ENCODE peak calls at places on chromosomes 3 and 15, in nine cellular contexts. One of them, this sample, is unnamed.

GRCh38 chr15:68479870-68480269 is 47.9 kb upstream of the ITGA11 start:
- DNase-seq in adrenal gland: no peak
- DNase-seq in MM.1S: no peak
- DNase-seq in lower leg skin: no peak
- DNase-seq in GM12864: no peak
- DNase-seq in HepG2: no peak
- DNase-seq in AG04450: no peak
- DNase-seq in psoas muscle: no peak
- DNase-seq in choroid plexus epithelial cell: peak; percentile 57
- DNase-seq in this sample: no peak

GRCh38 chr3:35597490-35597889 is 41.8 kb upstream of the ARPP21 start:
- DNase-seq in psoas muscle: no peak
- DNase-seq in AG04450: no peak
- DNase-seq in HepG2: no peak
- DNase-seq in lower leg skin: no peak
- DNase-seq in choroid plexus epithelial cell: no peak
- DNase-seq in adrenal gland: no peak
- DNase-seq in MM.1S: no peak
- DNase-seq in GM12864: no peak
- DNase-seq in this sample: no peak

GRCh38 chr3:120355486-120355885 is 6.3 kb upstream of the LRRC58 start:
- DNase-seq in GM12864: no peak
- DNase-seq in choroid plexus epithelial cell: no peak
- DNase-seq in MM.1S: peak; percentile 29
- DNase-seq in AG04450: no peak
- DNase-seq in adrenal gland: no peak
- DNase-seq in HepG2: no peak
- DNase-seq in psoas muscle: no peak
- DNase-seq in lower leg skin: no peak
- DNase-seq in this sample: no peak

GRCh38 chr3:45426161-45426560 is 37.8 kb downstream of the LARS2 start:
- DNase-seq in GM12864: no peak
- DNase-seq in MM.1S: no peak
- DNase-seq in choroid plexus epithelial cell: no peak
- DNase-seq in psoas muscle: no peak
- DNase-seq in AG04450: no peak
- DNase-seq in adrenal gland: no peak
- DNase-seq in lower leg skin: no peak
- DNase-seq in HepG2: no peak
- DNase-seq in this sample: no peak

GRCh38 chr15:79058260-79058850 is 32.2 kb downstream of the RASGRF1 start:
- DNase-seq in adrenal gland: no peak
- DNase-seq in lower leg skin: no peak
- DNase-seq in psoas muscle: no peak
- DNase-seq in choroid plexus epithelial cell: no peak
- DNase-seq in MM.1S: no peak
- DNase-seq in HepG2: no peak
- DNase-seq in GM12864: no peak
- DNase-seq in AG04450: no peak
- DNase-seq in this sample: no peak

GRCh38 chr3:133905376-133905775 is 9.7 kb upstream of the RAB6B start:
- DNase-seq in AG04450: no peak
- DNase-seq in lower leg skin: no peak
- DNase-seq in choroid plexus epithelial cell: no peak
- DNase-seq in MM.1S: no peak
- DNase-seq in adrenal gland: no peak
- DNase-seq in psoas muscle: no peak
- DNase-seq in HepG2: no peak
- DNase-seq in GM12864: no peak
- DNase-seq in this sample: no peak

GRCh38 chr3:127742580-127742979 is 69.8 kb downstream of the ABTB1 start:
- DNase-seq in lower leg skin: no peak
- DNase-seq in choroid plexus epithelial cell: no peak
- DNase-seq in MM.1S: no peak
- DNase-seq in adrenal gland: no peak
- DNase-seq in HepG2: no peak
- DNase-seq in psoas muscle: no peak
- DNase-seq in AG04450: no peak
- DNase-seq in GM12864: no peak
- DNase-seq in this sample: no peak

GRCh38 chr15:68364028-68364659 is 67.8 kb downstream of the ITGA11 start:
- DNase-seq in adrenal gland: no peak
- DNase-seq in GM12864: no peak
- DNase-seq in AG04450: no peak
- DNase-seq in psoas muscle: peak; percentile 40
- DNase-seq in choroid plexus epithelial cell: no peak
- DNase-seq in HepG2: no peak
- DNase-seq in lower leg skin: no peak
- DNase-seq in MM.1S: no peak
- DNase-seq in this sample: peak; percentile 73

GRCh38 chr3:193805448-193805847 is 212.4 kb downstream of the OPA1 start:
- DNase-seq in GM12864: no peak
- DNase-seq in psoas muscle: peak; percentile 76
- DNase-seq in MM.1S: no peak
- DNase-seq in lower leg skin: peak; percentile 71
- DNase-seq in AG04450: peak; percentile 51
- DNase-seq in HepG2: peak; percentile 63
- DNase-seq in adrenal gland: peak; percentile 78
- DNase-seq in choroid plexus epithelial cell: peak; percentile 93
- DNase-seq in this sample: peak; percentile 95

GRCh38 chr3:187150599-187150998 is 11.3 kb upstream of the RPL39L start:
- DNase-seq in choroid plexus epithelial cell: no peak
- DNase-seq in HepG2: peak; percentile 34
- DNase-seq in adrenal gland: no peak
- DNase-seq in MM.1S: peak; percentile 38
- DNase-seq in psoas muscle: no peak
- DNase-seq in lower leg skin: no peak
- DNase-seq in AG04450: no peak
- DNase-seq in GM12864: peak; percentile 19
- DNase-seq in this sample: no peak

GRCh38 chr3:56467801-56468183 is 475 bp downstream of the ERC2 start:
- DNase-seq in adrenal gland: peak; percentile 16
- DNase-seq in choroid plexus epithelial cell: no peak
- DNase-seq in MM.1S: no peak
- DNase-seq in HepG2: no peak
- DNase-seq in lower leg skin: no peak
- DNase-seq in GM12864: no peak
- DNase-seq in AG04450: no peak
- DNase-seq in psoas muscle: no peak
- DNase-seq in this sample: no peak

GRCh38 chr3:59759298-59760169 is 709.7 kb upstream of the CFAP20DC start:
- DNase-seq in lower leg skin: no peak
- DNase-seq in choroid plexus epithelial cell: no peak
- DNase-seq in AG04450: no peak
- DNase-seq in HepG2: peak; percentile 9
- DNase-seq in MM.1S: no peak
- DNase-seq in psoas muscle: no peak
- DNase-seq in GM12864: no peak
- DNase-seq in adrenal gland: no peak
- DNase-seq in this sample: no peak

GRCh38 chr3:27943106-27943505 is 221.0 kb upstream of the EOMES start:
- DNase-seq in GM12864: no peak
- DNase-seq in psoas muscle: no peak
- DNase-seq in HepG2: peak; percentile 16
- DNase-seq in lower leg skin: no peak
- DNase-seq in adrenal gland: no peak
- DNase-seq in AG04450: no peak
- DNase-seq in choroid plexus epithelial cell: peak; percentile 40
- DNase-seq in MM.1S: no peak
- DNase-seq in this sample: peak; percentile 19

GRCh38 chr3:38925351-38925750 is 109.3 kb upstream of the SCN10A start:
- DNase-seq in AG04450: no peak
- DNase-seq in MM.1S: no peak
- DNase-seq in GM12864: no peak
- DNase-seq in lower leg skin: no peak
- DNase-seq in psoas muscle: no peak
- DNase-seq in HepG2: no peak
- DNase-seq in adrenal gland: no peak
- DNase-seq in choroid plexus epithelial cell: no peak
- DNase-seq in this sample: no peak

GRCh38 chr3:69963643-69964042 is 35.9 kb upstream of the SAMMSON start:
- DNase-seq in HepG2: no peak
- DNase-seq in adrenal gland: no peak
- DNase-seq in choroid plexus epithelial cell: no peak
- DNase-seq in GM12864: no peak
- DNase-seq in MM.1S: no peak
- DNase-seq in lower leg skin: no peak
- DNase-seq in psoas muscle: no peak
- DNase-seq in AG04450: no peak
- DNase-seq in this sample: no peak

GRCh38 chr3:150261958-150262357 is 146.1 kb upstream of the TSC22D2 start:
- DNase-seq in AG04450: no peak
- DNase-seq in psoas muscle: no peak
- DNase-seq in lower leg skin: no peak
- DNase-seq in HepG2: no peak
- DNase-seq in choroid plexus epithelial cell: no peak
- DNase-seq in adrenal gland: no peak
- DNase-seq in GM12864: no peak
- DNase-seq in MM.1S: no peak
- DNase-seq in this sample: no peak

GRCh38 chr3:150267288-150267687 is 140.8 kb upstream of the TSC22D2 start:
- DNase-seq in HepG2: no peak
- DNase-seq in psoas muscle: no peak
- DNase-seq in MM.1S: no peak
- DNase-seq in adrenal gland: no peak
- DNase-seq in choroid plexus epithelial cell: no peak
- DNase-seq in lower leg skin: no peak
- DNase-seq in GM12864: no peak
- DNase-seq in AG04450: no peak
- DNase-seq in this sample: no peak

GRCh38 chr3:150268426-150269321 is 139.4 kb upstream of the TSC22D2 start:
- DNase-seq in GM12864: no peak
- DNase-seq in HepG2: peak; percentile 55
- DNase-seq in lower leg skin: no peak
- DNase-seq in psoas muscle: no peak
- DNase-seq in AG04450: no peak
- DNase-seq in MM.1S: no peak
- DNase-seq in adrenal gland: no peak
- DNase-seq in choroid plexus epithelial cell: peak; percentile 57
- DNase-seq in this sample: peak; percentile 18

GRCh38 chr3:150264560-150264959 is 143.5 kb upstream of the TSC22D2 start:
- DNase-seq in choroid plexus epithelial cell: no peak
- DNase-seq in AG04450: no peak
- DNase-seq in psoas muscle: no peak
- DNase-seq in HepG2: no peak
- DNase-seq in lower leg skin: no peak
- DNase-seq in adrenal gland: no peak
- DNase-seq in MM.1S: no peak
- DNase-seq in GM12864: no peak
- DNase-seq in this sample: no peak

GRCh38 chr3:150265305-150265704 is 142.8 kb upstream of the TSC22D2 start:
- DNase-seq in AG04450: no peak
- DNase-seq in HepG2: no peak
- DNase-seq in psoas muscle: no peak
- DNase-seq in choroid plexus epithelial cell: no peak
- DNase-seq in GM12864: no peak
- DNase-seq in MM.1S: no peak
- DNase-seq in adrenal gland: no peak
- DNase-seq in lower leg skin: no peak
- DNase-seq in this sample: no peak
- H3K4me3 ChIP-seq in AG04450: no peak overlapping the region
- H3K4me3 ChIP-seq in HepG2: no peak overlapping the region
- H3K4me3 ChIP-seq in psoas muscle: no peak overlapping the region
- H3K4me3 ChIP-seq in choroid plexus epithelial cell: no peak overlapping the region
- H3K4me3 ChIP-seq in GM12864: no peak overlapping the region
- H3K4me3 ChIP-seq in MM.1S: no peak overlapping the region
- H3K4me3 ChIP-seq in adrenal gland: no peak overlapping the region
- H3K4me3 ChIP-seq in lower leg skin: no peak overlapping the region
- H3K4me3 ChIP-seq in this sample: no peak overlapping the region

GRCh38 chr3:71421820-71422566 is 161.5 kb downstream of the FOXP1 start:
- DNase-seq in psoas muscle: no peak
- DNase-seq in GM12864: peak; percentile 40
- DNase-seq in choroid plexus epithelial cell: no peak
- DNase-seq in MM.1S: peak; percentile 90
- DNase-seq in AG04450: no peak
- DNase-seq in lower leg skin: no peak
- DNase-seq in adrenal gland: no peak
- DNase-seq in HepG2: no peak
- DNase-seq in this sample: no peak
- H3K4me3 ChIP-seq in psoas muscle: no peak overlapping the region
- H3K4me3 ChIP-seq in GM12864: no peak overlapping the region
- H3K4me3 ChIP-seq in choroid plexus epithelial cell: no peak overlapping the region
- H3K4me3 ChIP-seq in MM.1S: peak overlapping the region; percentile 13
- H3K4me3 ChIP-seq in AG04450: no peak overlapping the region
- H3K4me3 ChIP-seq in lower leg skin: no peak overlapping the region
- H3K4me3 ChIP-seq in adrenal gland: no peak overlapping the region
- H3K4me3 ChIP-seq in HepG2: no peak overlapping the region
- H3K4me3 ChIP-seq in this sample: no peak overlapping the region

DNA sequence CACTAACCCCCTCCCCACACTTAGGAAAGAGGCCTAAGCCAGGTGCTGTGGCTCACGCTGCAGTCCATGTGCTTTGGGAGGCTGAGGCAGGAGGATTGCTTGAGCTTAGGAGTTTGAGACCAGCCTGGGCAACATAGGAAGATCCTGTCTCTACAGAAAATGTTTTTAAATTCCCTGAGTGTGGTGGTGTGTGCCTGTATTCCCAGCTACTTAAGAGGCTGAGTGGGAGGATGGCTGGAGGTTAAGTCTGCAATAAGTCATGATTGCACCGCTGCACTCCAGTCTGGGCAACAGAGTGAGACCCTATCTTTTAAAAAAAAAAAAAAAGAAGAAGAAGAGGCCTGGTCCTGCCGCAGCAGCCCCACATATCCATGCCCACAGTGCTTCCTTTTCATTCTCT is 27.7 kb upstream of the CLK3 start:
- DNase-seq in psoas muscle: no peak
- DNase-seq in choroid plexus epithelial cell: no peak
- DNase-seq in GM12864: no peak
- DNase-seq in adrenal gland: no peak
- DNase-seq in AG04450: no peak
- DNase-seq in MM.1S: no peak
- DNase-seq in lower leg skin: no peak
- DNase-seq in HepG2: no peak
- DNase-seq in this sample: no peak
- H3K4me3 ChIP-seq in psoas muscle: no peak overlapping the region
- H3K4me3 ChIP-seq in choroid plexus epithelial cell: no peak overlapping the region
- H3K4me3 ChIP-seq in GM12864: no peak overlapping the region
- H3K4me3 ChIP-seq in adrenal gland: no peak overlapping the region
- H3K4me3 ChIP-seq in AG04450: no peak overlapping the region
- H3K4me3 ChIP-seq in MM.1S: no peak overlapping the region
- H3K4me3 ChIP-seq in lower leg skin: no peak overlapping the region
- H3K4me3 ChIP-seq in HepG2: no peak overlapping the region
- H3K4me3 ChIP-seq in this sample: no peak overlapping the region

DNA sequence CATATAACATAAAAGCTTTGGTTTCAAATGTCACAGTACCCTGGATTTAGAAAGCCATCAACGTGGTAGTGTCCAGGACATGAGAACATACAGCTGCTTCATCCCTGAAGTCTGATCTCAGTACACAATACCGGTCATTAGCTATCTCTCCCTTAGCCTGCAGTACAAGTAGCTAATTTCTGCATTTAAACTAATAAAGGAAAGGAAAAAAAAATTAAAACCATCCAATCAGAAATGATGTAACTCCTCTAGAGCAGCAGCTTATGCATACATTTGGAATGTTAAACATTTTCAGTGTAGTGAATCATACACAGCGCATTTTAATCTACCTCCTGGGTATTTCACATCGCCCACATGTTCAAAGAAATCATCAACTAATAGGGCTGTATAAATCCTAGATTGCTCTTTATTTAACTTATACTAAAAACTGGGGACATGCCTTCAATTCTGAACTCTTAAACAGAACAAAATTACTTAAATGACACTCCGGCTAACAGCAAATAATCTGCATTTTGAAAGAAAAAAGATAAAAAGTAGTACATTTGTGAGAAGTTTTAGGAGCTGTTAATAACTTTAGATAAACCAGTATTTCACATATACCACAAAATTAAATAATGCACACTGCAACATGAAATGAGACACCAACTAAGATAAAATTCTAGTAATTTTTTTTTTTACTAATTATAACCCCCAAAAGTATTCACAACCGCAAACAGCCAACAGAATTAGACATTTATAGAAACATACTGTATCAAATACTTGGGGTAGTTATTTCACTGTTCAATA is 3.7 kb downstream of the IGF2BP2 start:
- DNase-seq in GM12864: no peak
- DNase-seq in adrenal gland: no peak
- DNase-seq in choroid plexus epithelial cell: peak; percentile 92
- DNase-seq in HepG2: peak; percentile 53
- DNase-seq in psoas muscle: no peak
- DNase-seq in AG04450: peak; percentile 78
- DNase-seq in lower leg skin: no peak
- DNase-seq in MM.1S: no peak
- DNase-seq in this sample: peak; percentile 89
- H3K4me3 ChIP-seq in GM12864: no peak overlapping the region
- H3K4me3 ChIP-seq in adrenal gland: no peak overlapping the region
- H3K4me3 ChIP-seq in choroid plexus epithelial cell: peak overlapping the region; percentile 89
- H3K4me3 ChIP-seq in HepG2: peak overlapping the region; percentile 92
- H3K4me3 ChIP-seq in psoas muscle: peak overlapping the region; percentile 73
- H3K4me3 ChIP-seq in AG04450: peak overlapping the region; percentile 95
- H3K4me3 ChIP-seq in lower leg skin: no peak overlapping the region
- H3K4me3 ChIP-seq in MM.1S: no peak overlapping the region
- H3K4me3 ChIP-seq in this sample: peak overlapping the region; percentile 87